ENCODE peak calls at places on chromosomes 5 and 9, in nine cellular contexts. One of them, this sample, is unnamed.
A peak's percentile ranks its signal among the peaks of the same experiment; 100 is the strongest.

GRCh38 chr9:113649054-113649453 is 185.5 kb downstream of the RGS3 start:
- DNase-seq in body of pancreas: peak; percentile 28
- DNase-seq in ovary: peak; percentile 49
- DNase-seq in spleen: peak; percentile 77
- DNase-seq in uterus: no peak
- DNase-seq in stomach: no peak
- DNase-seq in tibial nerve: no peak
- DNase-seq in suprapubic skin: no peak
- DNase-seq in right lobe of liver: peak; percentile 42
- DNase-seq in this sample: peak; percentile 94

GRCh38 chr5:168176941-168177340 is 114.5 kb upstream of the WWC1 start:
- DNase-seq in tibial nerve: no peak
- DNase-seq in stomach: no peak
- DNase-seq in right lobe of liver: no peak
- DNase-seq in uterus: no peak
- DNase-seq in suprapubic skin: no peak
- DNase-seq in ovary: no peak
- DNase-seq in spleen: no peak
- DNase-seq in body of pancreas: no peak
- DNase-seq in this sample: no peak

GRCh38 chr9:36132081-36132480 is 4.5 kb upstream of the GLIPR2 start:
- DNase-seq in stomach: no peak
- DNase-seq in suprapubic skin: no peak
- DNase-seq in ovary: no peak
- DNase-seq in body of pancreas: no peak
- DNase-seq in spleen: no peak
- DNase-seq in tibial nerve: no peak
- DNase-seq in uterus: no peak
- DNase-seq in right lobe of liver: no peak
- DNase-seq in this sample: no peak

GRCh38 chr9:26809795-26810194 is 82.8 kb downstream of the CAAP1 start:
- DNase-seq in stomach: no peak
- DNase-seq in uterus: no peak
- DNase-seq in right lobe of liver: no peak
- DNase-seq in suprapubic skin: no peak
- DNase-seq in tibial nerve: no peak
- DNase-seq in ovary: no peak
- DNase-seq in spleen: no peak
- DNase-seq in body of pancreas: no peak
- DNase-seq in this sample: no peak

GRCh38 chr9:80369641-80370040 is 797.9 kb downstream of the TLE4 start:
- DNase-seq in stomach: no peak
- DNase-seq in suprapubic skin: no peak
- DNase-seq in body of pancreas: no peak
- DNase-seq in right lobe of liver: no peak
- DNase-seq in uterus: no peak
- DNase-seq in ovary: no peak
- DNase-seq in spleen: no peak
- DNase-seq in tibial nerve: no peak
- DNase-seq in this sample: no peak

GRCh38 chr5:57650360-57651069 is 167.9 kb upstream of the ACTBL2 start:
- DNase-seq in spleen: no peak
- DNase-seq in tibial nerve: no peak
- DNase-seq in ovary: no peak
- DNase-seq in body of pancreas: peak; percentile 62
- DNase-seq in suprapubic skin: no peak
- DNase-seq in right lobe of liver: peak; percentile 89
- DNase-seq in stomach: peak; percentile 33
- DNase-seq in uterus: no peak
- DNase-seq in this sample: no peak

GRCh38 chr5:112417931-112418358 is 1.1 kb downstream of the EPB41L4A start:
- DNase-seq in uterus: peak; percentile 21
- DNase-seq in suprapubic skin: peak; percentile 76
- DNase-seq in ovary: no peak
- DNase-seq in spleen: peak; percentile 84
- DNase-seq in body of pancreas: peak; percentile 13
- DNase-seq in tibial nerve: no peak
- DNase-seq in right lobe of liver: peak; percentile 63
- DNase-seq in stomach: peak; percentile 49
- DNase-seq in this sample: no peak

GRCh38 chr5:29963956-29964355 is 1229.5 kb upstream of the CDH6 start:
- DNase-seq in tibial nerve: no peak
- DNase-seq in stomach: no peak
- DNase-seq in spleen: no peak
- DNase-seq in right lobe of liver: no peak
- DNase-seq in suprapubic skin: no peak
- DNase-seq in uterus: no peak
- DNase-seq in ovary: no peak
- DNase-seq in body of pancreas: no peak
- DNase-seq in this sample: no peak

GRCh38 chr5:151225071-151225470 is 1.2 kb upstream of the CCDC69 start:
- DNase-seq in stomach: no peak
- DNase-seq in ovary: no peak
- DNase-seq in right lobe of liver: no peak
- DNase-seq in uterus: no peak
- DNase-seq in tibial nerve: no peak
- DNase-seq in suprapubic skin: no peak
- DNase-seq in body of pancreas: no peak
- DNase-seq in spleen: no peak
- DNase-seq in this sample: no peak

GRCh38 chr5:176553260-176554085 is 4.3 kb downstream of the CDHR2 start:
- DNase-seq in ovary: no peak
- DNase-seq in uterus: no peak
- DNase-seq in body of pancreas: no peak
- DNase-seq in spleen: no peak
- DNase-seq in tibial nerve: no peak
- DNase-seq in stomach: peak; percentile 48
- DNase-seq in right lobe of liver: no peak
- DNase-seq in suprapubic skin: no peak
- DNase-seq in this sample: no peak

GRCh38 chr5:166651234-166651633 is 1640.2 kb upstream of the WWC1 start:
- DNase-seq in stomach: no peak
- DNase-seq in right lobe of liver: no peak
- DNase-seq in tibial nerve: no peak
- DNase-seq in suprapubic skin: no peak
- DNase-seq in body of pancreas: no peak
- DNase-seq in ovary: no peak
- DNase-seq in uterus: no peak
- DNase-seq in spleen: no peak
- DNase-seq in this sample: no peak

GRCh38 chr9:135590486-135591079 is 29.0 kb downstream of the PAEP start:
- DNase-seq in body of pancreas: no peak
- DNase-seq in ovary: no peak
- DNase-seq in stomach: peak; percentile 14
- DNase-seq in uterus: no peak
- DNase-seq in suprapubic skin: no peak
- DNase-seq in right lobe of liver: peak; percentile 32
- DNase-seq in tibial nerve: no peak
- DNase-seq in spleen: peak; percentile 61
- DNase-seq in this sample: no peak

GRCh38 chr9:76153902-76154629 is 240.2 kb downstream of the RFK start:
- DNase-seq in body of pancreas: no peak
- DNase-seq in right lobe of liver: no peak
- DNase-seq in tibial nerve: no peak
- DNase-seq in spleen: no peak
- DNase-seq in suprapubic skin: no peak
- DNase-seq in stomach: no peak
- DNase-seq in uterus: no peak
- DNase-seq in ovary: no peak
- DNase-seq in this sample: no peak

GRCh38 chr9:100322954-100323536 is 29.7 kb downstream of the TEX10 start:
- DNase-seq in tibial nerve: no peak
- DNase-seq in ovary: no peak
- DNase-seq in body of pancreas: peak; percentile 15
- DNase-seq in right lobe of liver: no peak
- DNase-seq in spleen: no peak
- DNase-seq in stomach: peak; percentile 38
- DNase-seq in suprapubic skin: no peak
- DNase-seq in uterus: no peak
- DNase-seq in this sample: no peak

GRCh38 chr9:123049589-123050222 is 16.2 kb downstream of the GPR21 start:
- DNase-seq in stomach: peak; percentile 36
- DNase-seq in right lobe of liver: no peak
- DNase-seq in uterus: peak; percentile 39
- DNase-seq in ovary: no peak
- DNase-seq in body of pancreas: peak; percentile 53
- DNase-seq in suprapubic skin: no peak
- DNase-seq in spleen: no peak
- DNase-seq in tibial nerve: no peak
- DNase-seq in this sample: peak; percentile 62

GRCh38 chr9:36154213-36154952 is 14.8 kb upstream of the CCIN start:
- DNase-seq in uterus: peak; percentile 77
- DNase-seq in suprapubic skin: no peak
- DNase-seq in tibial nerve: no peak
- DNase-seq in spleen: no peak
- DNase-seq in body of pancreas: no peak
- DNase-seq in right lobe of liver: no peak
- DNase-seq in ovary: peak; percentile 56
- DNase-seq in stomach: no peak
- DNase-seq in this sample: peak; percentile 81

GRCh38 chr5:11482011-11482410 is 422.2 kb downstream of the CTNND2 start:
- DNase-seq in spleen: no peak
- DNase-seq in uterus: no peak
- DNase-seq in ovary: no peak
- DNase-seq in tibial nerve: no peak
- DNase-seq in body of pancreas: no peak
- DNase-seq in suprapubic skin: no peak
- DNase-seq in stomach: no peak
- DNase-seq in right lobe of liver: no peak
- DNase-seq in this sample: no peak
- TF ChIP-seq POLR2A in spleen: no peak
- TF ChIP-seq POLR2A in uterus: no peak
- TF ChIP-seq POLR2A in ovary: no peak
- TF ChIP-seq POLR2A in tibial nerve: no peak
- TF ChIP-seq POLR2A in body of pancreas: no peak
- TF ChIP-seq POLR2A in suprapubic skin: no peak
- TF ChIP-seq POLR2A in stomach: no peak
- TF ChIP-seq POLR2A in right lobe of liver: no peak
- TF ChIP-seq POLR2A in this sample: no peak

GRCh38 chr9:95325221-95325620 is 7.7 kb upstream of the FANCC start:
- DNase-seq in suprapubic skin: no peak
- DNase-seq in body of pancreas: no peak
- DNase-seq in uterus: no peak
- DNase-seq in spleen: no peak
- DNase-seq in right lobe of liver: no peak
- DNase-seq in ovary: no peak
- DNase-seq in tibial nerve: no peak
- DNase-seq in stomach: no peak
- DNase-seq in this sample: no peak
- H3K9me3 ChIP-seq in suprapubic skin: no peaks in the 10 kb centered on the region
- H3K9me3 ChIP-seq in body of pancreas: no peaks in the 10 kb centered on the region
- H3K9me3 ChIP-seq in uterus: no peaks in the 10 kb centered on the region
- H3K9me3 ChIP-seq in spleen: peaks cover 15% of the 10 kb centered on the region
- H3K9me3 ChIP-seq in right lobe of liver: no peaks in the 10 kb centered on the region
- H3K9me3 ChIP-seq in ovary: no peaks in the 10 kb centered on the region
- H3K9me3 ChIP-seq in tibial nerve: peaks cover 6% of the 10 kb centered on the region
- H3K9me3 ChIP-seq in stomach: peaks cover 4% of the 10 kb centered on the region
- H3K9me3 ChIP-seq in this sample: no peaks in the 10 kb centered on the region

GRCh38 chr5:76329346-76329745 is 73.7 kb upstream of the IQGAP2 start:
- DNase-seq in ovary: no peak
- DNase-seq in right lobe of liver: no peak
- DNase-seq in stomach: no peak
- DNase-seq in tibial nerve: no peak
- DNase-seq in suprapubic skin: no peak
- DNase-seq in spleen: no peak
- DNase-seq in body of pancreas: no peak
- DNase-seq in uterus: no peak
- DNase-seq in this sample: no peak

GRCh38 chr5:76331139-76331538 is 71.9 kb upstream of the IQGAP2 start:
- DNase-seq in uterus: no peak
- DNase-seq in tibial nerve: no peak
- DNase-seq in body of pancreas: no peak
- DNase-seq in ovary: no peak
- DNase-seq in stomach: no peak
- DNase-seq in right lobe of liver: no peak
- DNase-seq in spleen: no peak
- DNase-seq in suprapubic skin: no peak
- DNase-seq in this sample: no peak

GRCh38 chr5:76325876-76326491 is 77.1 kb upstream of the IQGAP2 start:
- DNase-seq in uterus: no peak
- DNase-seq in body of pancreas: no peak
- DNase-seq in spleen: no peak
- DNase-seq in stomach: no peak
- DNase-seq in ovary: no peak
- DNase-seq in suprapubic skin: no peak
- DNase-seq in right lobe of liver: no peak
- DNase-seq in tibial nerve: no peak
- DNase-seq in this sample: no peak

GRCh38 chr5:76325326-76325725 is 77.8 kb upstream of the IQGAP2 start:
- DNase-seq in body of pancreas: no peak
- DNase-seq in spleen: no peak
- DNase-seq in stomach: no peak
- DNase-seq in right lobe of liver: no peak
- DNase-seq in tibial nerve: no peak
- DNase-seq in ovary: no peak
- DNase-seq in uterus: no peak
- DNase-seq in suprapubic skin: no peak
- DNase-seq in this sample: no peak

DNA sequence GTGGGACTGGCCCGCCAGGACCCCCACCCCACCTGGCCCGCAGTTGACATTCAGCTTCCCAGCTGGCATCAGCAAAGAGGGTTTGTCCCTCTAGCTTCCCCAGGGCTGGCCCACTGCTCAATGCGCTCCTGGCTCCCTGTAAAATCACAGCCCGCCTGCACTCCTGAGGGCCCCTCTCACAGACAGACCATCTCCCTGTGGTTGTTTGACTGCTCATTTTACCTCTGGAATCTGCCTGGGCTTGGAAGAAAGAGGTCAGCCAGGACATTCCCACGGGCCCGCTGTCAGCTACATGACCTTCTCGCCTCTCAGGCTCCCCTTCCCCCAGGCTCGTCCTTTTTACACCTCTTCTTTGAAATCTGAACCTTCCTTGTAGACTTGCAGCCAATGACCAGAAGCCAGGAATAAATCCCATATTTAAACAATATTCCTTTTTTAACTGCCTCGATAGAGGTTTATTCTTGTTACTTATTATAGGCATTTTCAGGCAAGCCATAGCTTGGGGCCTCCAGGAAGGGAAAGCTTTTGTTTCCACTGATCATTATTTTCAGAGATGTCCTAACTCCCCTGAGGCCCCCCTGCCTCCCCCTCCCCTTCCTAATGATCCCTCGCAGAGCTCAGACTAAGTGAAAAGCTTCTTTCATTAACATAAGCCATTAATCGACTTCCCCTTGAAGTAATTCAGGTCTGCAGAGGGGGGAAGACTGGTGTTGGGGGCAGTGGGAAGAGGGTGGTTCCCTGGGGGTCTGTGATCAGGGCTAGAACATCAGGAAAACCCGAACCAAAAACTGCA is 76.3 kb upstream of the IQGAP2 start:
- DNase-seq in body of pancreas: no peak
- DNase-seq in ovary: no peak
- DNase-seq in suprapubic skin: no peak
- DNase-seq in stomach: no peak
- DNase-seq in uterus: no peak
- DNase-seq in spleen: peak; percentile 76
- DNase-seq in right lobe of liver: no peak
- DNase-seq in tibial nerve: no peak
- DNase-seq in this sample: no peak
- TF ChIP-seq POLR2A in body of pancreas: no peak
- TF ChIP-seq POLR2A in ovary: no peak
- TF ChIP-seq POLR2A in suprapubic skin: no peak
- TF ChIP-seq POLR2A in stomach: no peak
- TF ChIP-seq POLR2A in uterus: no peak
- TF ChIP-seq POLR2A in spleen: no peak
- TF ChIP-seq POLR2A in right lobe of liver: no peak
- TF ChIP-seq POLR2A in tibial nerve: no peak
- TF ChIP-seq POLR2A in this sample: no peak

GRCh38 chr5:42516282-42517042 is 93.2 kb downstream of the GHR start:
- DNase-seq in ovary: no peak
- DNase-seq in stomach: no peak
- DNase-seq in uterus: no peak
- DNase-seq in spleen: no peak
- DNase-seq in right lobe of liver: peak; percentile 80
- DNase-seq in body of pancreas: no peak
- DNase-seq in tibial nerve: no peak
- DNase-seq in suprapubic skin: no peak
- DNase-seq in this sample: no peak
- H3K9me3 ChIP-seq in ovary: no peaks in the 10 kb centered on the region
- H3K9me3 ChIP-seq in stomach: no peaks in the 10 kb centered on the region
- H3K9me3 ChIP-seq in uterus: no peaks in the 10 kb centered on the region
- H3K9me3 ChIP-seq in spleen: no peaks in the 10 kb centered on the region
- H3K9me3 ChIP-seq in right lobe of liver: no peaks in the 10 kb centered on the region
- H3K9me3 ChIP-seq in body of pancreas: no peaks in the 10 kb centered on the region
- H3K9me3 ChIP-seq in tibial nerve: no peaks in the 10 kb centered on the region
- H3K9me3 ChIP-seq in suprapubic skin: no peaks in the 10 kb centered on the region
- H3K9me3 ChIP-seq in this sample: no peaks in the 10 kb centered on the region